ENCODE peak calls at places on chromosome 3, in six cellular contexts. B, M, N, T, W and Y are unnamed samples. For H3K4me1, the result is how much of the 10 kb centered on the place peaks cover.

GRCh38 chr3:128603811-128604447 is 46.7 kb downstream of the RPN1 start:
- DNase-seq in B (no peak), M (no peak), N (no peak), T (no peak), W (no peak), Y (no peak)

GRCh38 chr3:129482721-129483120 is 42.7 kb downstream of the IFT122 start:
- DNase-seq in B (peak), M (peak), N (no peak), T (no peak), W (no peak), Y (no peak)

GRCh38 chr3:16177962-16178627 is 3.6 kb downstream of the GALNT15 start:
- DNase-seq in B (peak), M (peak), N (peak), T (peak), W (peak), Y (peak)

GRCh38 chr3:94862703-94863102 is 799.8 kb downstream of the NSUN3 start:
- DNase-seq in B (peak), M (peak), N (no peak), T (peak), W (peak), Y (peak)

GRCh38 chr3:175111036-175111435 is 251.9 kb downstream of the NAALADL2 start:
- DNase-seq in B (no peak), M (no peak), N (no peak), T (peak), W (no peak), Y (no peak)

GRCh38 chr3:176037636-176038035 is 1159.6 kb downstream of the TBL1XR1 start:
- DNase-seq in B (no peak), M (no peak), N (no peak), T (peak), W (no peak), Y (no peak)

GRCh38 chr3:141122455-141123030 is 71.4 kb downstream of the SPSB4 start:
- DNase-seq in B (no peak), M (peak), N (no peak), T (no peak), W (peak), Y (no peak)

GRCh38 chr3:45515999-45516804 is 78.3 kb upstream of the LIMD1 start:
- DNase-seq in B (no peak), M (no peak), N (no peak), T (no peak), W (no peak), Y (no peak)

GRCh38 chr3:5057217-5057616 is 64.9 kb upstream of the ARL8B start:
- DNase-seq in B (no peak), M (no peak), N (no peak), T (peak), W (no peak), Y (no peak)

GRCh38 chr3:80087769-80088168 is 320.0 kb upstream of the ROBO1 start:
- DNase-seq in B (peak), M (no peak), N (no peak), T (peak), W (no peak), Y (no peak)

GRCh38 chr3:102443021-102443420 is 8.2 kb downstream of the ZPLD1 start:
- DNase-seq in B (no peak), M (no peak), N (no peak), T (no peak), W (no peak), Y (no peak)

GRCh38 chr3:190504354-190505125 is 9.3 kb upstream of the IL1RAP start:
- DNase-seq in B (no peak), M (peak), N (no peak), T (peak), W (peak), Y (no peak)

GRCh38 chr3:27714692-27715453 is 7.2 kb downstream of the EOMES start:
- DNase-seq in B (no peak), M (peak), N (peak), T (no peak), W (peak), Y (peak)

GRCh38 chr3:159804726-159805410 is 183.8 kb upstream of the IL12A start:
- DNase-seq in B (peak), M (peak), N (no peak), T (peak), W (peak), Y (peak)

GRCh38 chr3:88987786-88988185 is 119.6 kb upstream of the EPHA3 start:
- DNase-seq in B (no peak), M (no peak), N (no peak), T (peak), W (no peak), Y (no peak)

GRCh38 chr3:64097920-64098319 is 74.6 kb upstream of the PSMD6 start:
- DNase-seq in B (peak), M (no peak), N (no peak), T (no peak), W (no peak), Y (no peak)

GRCh38 chr3:123064914-123065313 is 1.9 kb upstream of the PDIA5 start:
- DNase-seq in B (no peak), M (no peak), N (no peak), T (no peak), W (no peak), Y (no peak)

GRCh38 chr3:61896251-61896650 is 334.9 kb downstream of the PTPRG start:
- DNase-seq in B (no peak), M (no peak), N (no peak), T (no peak), W (no peak), Y (no peak)

GRCh38 chr3:152865675-152866074 is 30.7 kb downstream of the P2RY1 start:
- DNase-seq in B (peak), M (no peak), N (no peak), T (no peak), W (no peak), Y (no peak)

GRCh38 chr3:66398228-66399025 is 102.4 kb downstream of the LRIG1 start:
- DNase-seq in B (no peak), M (no peak), N (no peak), T (no peak), W (no peak), Y (no peak)

GRCh38 chr3:180633722-180634121 is 31.8 kb downstream of the TTC14 start:
- DNase-seq in B (no peak), M (peak), N (no peak), T (no peak), W (peak), Y (no peak)

GRCh38 chr3:33392703-33393125 is 47.5 kb downstream of the UBP1 start:
- DNase-seq in B (peak), M (no peak), N (no peak), T (peak), W (no peak), Y (no peak)

GRCh38 chr3:45948409-45948808 is 5.1 kb downstream of the CXCR6 start:
- DNase-seq in B (no peak), M (no peak), N (no peak), T (peak), W (no peak), Y (no peak)

GRCh38 chr3:61442696-61443095 is 118.7 kb upstream of the PTPRG start:
- DNase-seq in B (no peak), M (no peak), N (no peak), T (peak), W (no peak), Y (no peak)

GRCh38 chr3:196533260-196533681 is 18.1 kb upstream of the SMCO1 start:
- DNase-seq in B (peak), M (peak), N (no peak), T (peak), W (no peak), Y (no peak)

GRCh38 chr3:14460342-14461005 is 58.1 kb downstream of the SLC6A6 start:
- DNase-seq in B (no peak), M (no peak), N (peak), T (peak), W (no peak), Y (no peak)

GRCh38 chr3:88863196-88863595 is 244.2 kb upstream of the EPHA3 start:
- DNase-seq in B (no peak), M (no peak), N (no peak), T (peak), W (no peak), Y (no peak)

GRCh38 chr3:48952510-48953118 is 34.0 kb downstream of the ARIH2 start:
- DNase-seq in B (no peak), M (peak), N (no peak), T (no peak), W (peak), Y (peak)

GRCh38 chr3:165254812-165255211 is 58.6 kb upstream of the SLITRK3 start:
- DNase-seq in B (peak), M (peak), N (no peak), T (peak), W (peak), Y (peak)

GRCh38 chr3:149739396-149739795 is 12.9 kb downstream of the COMMD2 start:
- DNase-seq in B (no peak), M (no peak), N (no peak), T (no peak), W (no peak), Y (no peak)

GRCh38 chr3:13598926-13599886 is 50.3 kb downstream of the FBLN2 start:
- DNase-seq in B (no peak), M (no peak), N (no peak), T (peak), W (no peak), Y (no peak)

GRCh38 chr3:3927965-3928364 is 128.7 kb downstream of the LRRN1 start:
- DNase-seq in B (no peak), M (no peak), N (no peak), T (no peak), W (no peak), Y (no peak)

GRCh38 chr3:79161941-79162340 is 605.9 kb downstream of the ROBO1 start:
- DNase-seq in B (peak), M (no peak), N (no peak), T (no peak), W (no peak), Y (no peak)

GRCh38 chr3:128107809-128108208 is 15.8 kb downstream of the RUVBL1 start:
- DNase-seq in B (no peak), M (no peak), N (no peak), T (peak), W (peak), Y (no peak)

GRCh38 chr3:86993704-86994103 is 2.8 kb upstream of the VGLL3 start:
- DNase-seq in B (peak), M (no peak), N (no peak), T (peak), W (no peak), Y (no peak)

GRCh38 chr3:194267744-194268658 is 83.1 kb downstream of the CPN2 start:
- DNase-seq in B (no peak), M (no peak), N (peak), T (peak), W (no peak), Y (peak)

GRCh38 chr3:80676869-80677268 is 909.1 kb upstream of the ROBO1 start:
- DNase-seq in B (no peak), M (no peak), N (no peak), T (peak), W (no peak), Y (no peak)

GRCh38 chr3:36397856-36398255 is 17.6 kb downstream of the STAC start:
- DNase-seq in B (no peak), M (no peak), N (no peak), T (no peak), W (no peak), Y (no peak)

GRCh38 chr3:58627941-58628340 is 38.6 kb downstream of the FAM3D start:
- DNase-seq in B (no peak), M (no peak), N (no peak), T (no peak), W (no peak), Y (no peak)
- H3K4me3 ChIP-seq in B (no peak), M (no peak), N (no peak), T (no peak), W (no peak), Y (no peak)

GRCh38 chr3:124861041-124861440 is 26.1 kb downstream of the ITGB5 start:
- DNase-seq in B (no peak), M (no peak), N (no peak), T (no peak), W (no peak), Y (no peak)
- H3K4me1 ChIP-seq in B (under half), M (under half), N (under half), T (under half), W (under half), Y (under half)

GRCh38 chr3:55556622-55557531 is 69.8 kb upstream of the WNT5A start:
- DNase-seq in B (no peak), M (no peak), N (no peak), T (peak), W (peak), Y (no peak)
- H3K4me3 ChIP-seq in B (no peak), M (no peak), N (no peak), T (no peak), W (no peak), Y (no peak)

GRCh38 chr3:20564966-20565365 is 379.0 kb upstream of the SGO1 start:
- DNase-seq in B (no peak), M (no peak), N (no peak), T (no peak), W (no peak), Y (no peak)
- H3K4me1 ChIP-seq in B (under half), M (under half), N (under half), T (under half), W (under half), Y (under half)

DNA sequence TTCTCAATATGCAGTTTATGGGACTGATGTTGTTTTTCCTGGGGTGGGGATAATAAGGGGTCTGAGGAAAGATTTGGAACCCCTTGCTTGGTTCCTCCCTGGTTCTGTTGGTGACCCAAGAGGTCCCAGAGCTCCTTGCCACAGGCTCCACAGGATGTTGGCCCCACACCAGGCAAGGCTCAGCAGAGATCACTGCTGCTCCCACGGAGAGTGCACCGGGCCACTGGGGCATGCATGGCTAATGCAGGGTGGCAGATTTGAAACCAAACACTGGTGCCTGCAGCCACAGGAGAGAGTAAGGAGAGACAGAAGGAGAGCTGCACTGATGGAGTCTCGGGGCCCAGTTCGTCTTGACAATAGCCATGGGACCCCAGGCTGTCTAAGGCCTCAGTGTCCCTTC is 2.5 kb downstream of the FAM107A start:
- DNase-seq in B (no peak), M (no peak), N (no peak), T (no peak), W (no peak), Y (no peak)
- H3K4me3 ChIP-seq in B (no peak), M (no peak), N (no peak), T (no peak), W (no peak), Y (no peak)

GRCh38 chr3:184563569-184563925 is 2.0 kb downstream of the EPHB3 start:
- DNase-seq in B (no peak), M (no peak), N (no peak), T (no peak), W (no peak), Y (no peak)
- H3K4me1 ChIP-seq in B (under half), M (half or more), N (under half), T (under half), W (under half), Y (under half)

GRCh38 chr3:39149059-39149455 is 4.3 kb downstream of the CSRNP1 start:
- DNase-seq in B (no peak), M (no peak), N (no peak), T (no peak), W (no peak), Y (no peak)
- H3K4me3 ChIP-seq in B (no peak), M (no peak), N (no peak), T (no peak), W (no peak), Y (no peak)

GRCh38 chr3:121654493-121655385 is 6.0 kb downstream of the HCLS1 start:
- DNase-seq in B (no peak), M (no peak), N (no peak), T (no peak), W (no peak), Y (no peak)

GRCh38 chr3:121651684-121652083 is 9.0 kb downstream of the HCLS1 start:
- DNase-seq in B (peak), M (no peak), N (no peak), T (peak), W (no peak), Y (no peak)

GRCh38 chr3:121648219-121648958 is 12.3 kb downstream of the HCLS1 start:
- DNase-seq in B (no peak), M (no peak), N (no peak), T (no peak), W (peak), Y (no peak)

GRCh38 chr3:121645054-121645453 is 15.6 kb downstream of the HCLS1 start:
- DNase-seq in B (no peak), M (no peak), N (no peak), T (no peak), W (no peak), Y (no peak)

DNA sequence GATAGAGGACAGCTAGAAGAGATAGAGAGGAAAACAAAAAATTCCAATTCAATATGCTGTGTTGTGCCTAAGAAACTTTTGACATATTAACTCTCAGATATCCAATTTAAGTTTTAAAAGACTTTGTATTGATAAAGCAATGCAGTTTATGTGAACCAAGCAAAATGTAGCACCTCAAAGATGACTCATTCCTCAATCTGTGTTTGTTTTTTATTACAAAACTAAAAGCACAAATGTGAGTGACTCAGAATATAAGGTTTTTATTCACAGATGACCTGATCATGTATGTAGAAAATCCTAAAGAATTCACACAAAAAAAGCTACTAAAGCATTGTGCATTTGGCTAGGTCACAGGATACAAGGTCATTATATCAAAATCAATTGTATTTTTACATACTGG is 11.1 kb downstream of the HCLS1 start:
- DNase-seq in B (no peak), M (no peak), N (no peak), T (peak), W (no peak), Y (no peak)
- H3K4me1 ChIP-seq in B (under half), M (under half), N (under half), T (under half), W (under half), Y (under half)

GRCh38 chr3:156553705-156554356 is 1.1 kb downstream of the SSR3 start:
- DNase-seq in B (peak), M (no peak), N (no peak), T (peak), W (no peak), Y (peak)

GRCh38 chr3:156554515-156554841 is 439 bp downstream of the SSR3 start:
- DNase-seq in B (no peak), M (no peak), N (no peak), T (no peak), W (no peak), Y (no peak)

GRCh38 chr3:156551261-156551660 is 3.7 kb downstream of the SSR3 start:
- DNase-seq in B (no peak), M (no peak), N (no peak), T (peak), W (no peak), Y (no peak)

GRCh38 chr3:156552973-156553372 is 1.9 kb downstream of the SSR3 start:
- DNase-seq in B (no peak), M (no peak), N (no peak), T (no peak), W (no peak), Y (no peak)

DNA sequence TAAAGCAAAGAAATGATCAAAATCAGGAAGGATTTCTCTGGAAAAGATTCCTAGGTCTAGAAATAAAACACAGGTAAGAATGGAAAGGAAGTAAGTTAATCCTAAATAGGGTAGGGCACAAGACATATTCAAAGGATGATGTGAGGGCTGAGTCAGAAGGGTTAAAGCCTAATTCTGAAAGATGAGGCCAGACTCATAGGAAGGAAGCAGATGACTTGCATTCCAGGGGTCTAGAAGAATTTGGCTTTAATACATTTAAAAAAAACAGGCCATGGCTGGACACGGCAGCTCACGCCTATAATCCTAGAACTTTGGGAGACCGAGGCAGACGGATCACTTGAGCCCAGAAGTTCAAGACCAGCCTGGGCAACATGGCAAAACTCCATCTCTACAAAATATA is 3.2 kb downstream of the SSR3 start:
- DNase-seq in B (no peak), M (no peak), N (no peak), T (peak), W (no peak), Y (no peak)
- H3K4me3 ChIP-seq in B (peak), M (no peak), N (no peak), T (no peak), W (no peak), Y (no peak)

GRCh38 chr3:30661107-30661873 is 54.9 kb downstream of the TGFBR2 start:
- DNase-seq in B (no peak), M (no peak), N (no peak), T (no peak), W (no peak), Y (no peak)
- H3K4me1 ChIP-seq in B (half or more), M (under half), N (half or more), T (under half), W (under half), Y (half or more)